ENCODE peak calls at places on chromosomes 16 and 17, in seven cellular contexts. L is HuH-7.5; M is activated CD8-positive, alpha-beta memory T cell treated with anti-CD3 and anti-CD28 coated beads for 4 hours; V is OCI-M1; I is tibial artery; U is chondrocyte; J is OCI-LY7. T is an unnamed sample.

GRCh38 chr16:69890114-69890890 is 60.8 kb upstream of the CLEC18A start:
- DNase-seq in L (no peak), M (no peak), V (no peak), I (peak; percentile 77), U (no peak), J (no peak), T (peak; percentile 41)

GRCh38 chr16:52498640-52499039 is 48.3 kb downstream of the TOX3 start:
- DNase-seq in L (no peak), M (no peak), V (no peak), I (no peak), U (no peak), J (no peak), T (peak; percentile 24)

GRCh38 chr17:75352079-75352569 is 53.4 kb downstream of the GRB2 start:
- DNase-seq in L (no peak), M (no peak), V (no peak), I (no peak), U (no peak), J (peak; percentile 68), T (no peak)

GRCh38 chr17:6374761-6375312 is 60.1 kb downstream of the AIPL1 start:
- DNase-seq in L (no peak), M (no peak), V (no peak), I (no peak), U (no peak), J (no peak), T (no peak)

GRCh38 chr17:20961551-20961950 is 81.3 kb downstream of the USP22 start:
- DNase-seq in L (no peak), M (no peak), V (no peak), I (no peak), U (no peak), J (no peak), T (no peak)

GRCh38 chr16:85698459-85699223 is 9.9 kb upstream of the GINS2 start:
- DNase-seq in L (no peak), M (no peak), V (peak; percentile 7), I (no peak), U (no peak), J (no peak), T (no peak)

GRCh38 chr17:37450090-37450489 is 39.6 kb upstream of the DUSP14 start:
- DNase-seq in L (no peak), M (no peak), V (no peak), I (no peak), U (no peak), J (no peak), T (no peak)

GRCh38 chr16:21277927-21278706 is at the start of gene CRYM:
- DNase-seq in L (peak; percentile 60), M (no peak), V (peak; percentile 68), I (peak; percentile 76), U (peak; percentile 88), J (peak; percentile 76), T (peak; percentile 72)

GRCh38 chr17:55450232-55450631 is 28.6 kb upstream of the MMD start:
- DNase-seq in L (no peak), M (no peak), V (peak; percentile 54), I (no peak), U (no peak), J (no peak), T (no peak)

GRCh38 chr17:27244481-27245223 is 49.3 kb upstream of the WSB1 start:
- DNase-seq in L (peak; percentile 28), M (no peak), V (peak; percentile 92), I (peak; percentile 88), U (no peak), J (no peak), T (no peak)

GRCh38 chr17:38674013-38674748 is 576 bp downstream of the EPOP start:
- DNase-seq in L (no peak), M (no peak), V (peak; percentile 59), I (no peak), U (no peak), J (peak; percentile 56), T (no peak)

GRCh38 chr17:10767237-10767636 is 36.7 kb downstream of the TMEM238L start:
- DNase-seq in L (no peak), M (no peak), V (no peak), I (peak; percentile 43), U (no peak), J (no peak), T (no peak)

GRCh38 chr16:10599626-10600025 is 19.2 kb upstream of the EMP2 start:
- DNase-seq in L (no peak), M (no peak), V (no peak), I (no peak), U (no peak), J (peak; percentile 34), T (no peak)

GRCh38 chr17:57849163-57849873 is 526 bp downstream of the MRPS23 start:
- DNase-seq in L (no peak), M (no peak), V (peak; percentile 74), I (no peak), U (no peak), J (no peak), T (no peak)

GRCh38 chr17:51395621-51396020 is 135.3 kb downstream of the UTP18 start:
- DNase-seq in L (no peak), M (no peak), V (no peak), I (no peak), U (no peak), J (no peak), T (no peak)